ENCODE peak calls at places on chromosomes 13 and 19, in eight cellular contexts. Z is WTC11, C is A549, K is HCT116, A is SK-N-SH, B is K562, Q is HepG2, P is NB4. Y is an unnamed sample.

GRCh38 chr19:6710273-6711077 is 10.0 kb downstream of the C3 start:
- DNase-seq in C (no peak), B (peak), P (no peak), K (no peak), Z (peak), A (no peak), Q (no peak), Y (no peak)

GRCh38 chr19:575527-576506 is 3.4 kb downstream of the BSG start:
- DNase-seq in C (no peak), K (no peak), Z (no peak), A (peak), Q (no peak), P (peak), B (peak), Y (no peak)

GRCh38 chr19:8826371-8826770 is 5.7 kb downstream of the ZNF558 start:
- DNase-seq in C (peak), P (peak), Q (no peak), B (no peak), A (no peak), Z (no peak), K (no peak), Y (no peak)

GRCh38 chr13:33782631-33783030 is 35.3 kb upstream of the RFC3 start:
- DNase-seq in Z (no peak), P (no peak), K (no peak), A (no peak), C (no peak), B (no peak), Q (no peak), Y (no peak)

GRCh38 chr13:35840991-35841604 is 290.1 kb downstream of the DCLK1 start:
- DNase-seq in B (no peak), A (no peak), K (no peak), Q (no peak), C (no peak), Z (no peak), P (no peak), Y (no peak)

GRCh38 chr19:35851213-35852028 is 883 bp downstream of the NPHS1 start:
- DNase-seq in B (peak), C (no peak), Z (peak), Q (no peak), K (no peak), A (peak), P (no peak), Y (no peak)

GRCh38 chr13:65454403-65454802 is 1775.7 kb downstream of the PCDH9 start:
- DNase-seq in P (no peak), Q (no peak), Z (no peak), K (no peak), B (no peak), A (no peak), C (no peak), Y (no peak)

GRCh38 chr19:46480409-46480808 is 9.0 kb upstream of the PNMA8A start:
- DNase-seq in B (no peak), C (no peak), Q (no peak), K (no peak), P (no peak), A (no peak), Z (no peak), Y (no peak)

DNA sequence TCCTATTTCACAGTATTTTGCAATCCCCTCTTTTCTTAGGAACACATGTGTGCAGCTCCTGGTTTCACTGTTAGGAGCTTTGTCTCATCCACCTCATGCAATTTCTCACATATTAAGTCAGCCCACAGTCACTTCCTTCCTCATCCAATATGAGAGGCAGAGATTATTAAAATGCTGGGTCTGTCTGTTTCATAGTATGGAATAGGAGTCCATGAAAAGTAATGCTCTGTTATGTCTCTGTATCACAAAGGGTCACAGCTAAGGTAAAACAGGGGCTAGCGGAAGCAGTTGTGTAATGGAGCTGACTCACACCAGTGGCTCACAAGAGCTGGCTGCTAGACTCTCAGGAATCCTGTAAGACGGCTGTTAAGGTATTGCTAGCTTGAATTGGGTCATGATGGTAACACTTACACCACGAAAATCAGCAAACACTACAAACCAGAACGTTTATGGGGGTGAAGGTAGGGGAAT is 216.5 kb downstream of the EFNB2 start:
- DNase-seq in Z (no peak), K (peak), P (peak), B (no peak), A (no peak), Q (no peak), C (peak), Y (no peak)
- TF ChIP-seq MAX in Z (no peak), K (no peak), P (peak), B (no peak), A (no peak), Q (no peak), C (no peak), Y (no peak)

GRCh38 chr19:55197531-55197930 is 11.8 kb downstream of the PTPRH start:
- DNase-seq in P (peak), A (no peak), K (no peak), Z (no peak), C (peak), Q (no peak), B (no peak), Y (no peak)
- TF ChIP-seq MAX in P (no peak), A (no peak), K (no peak), Z (no peak), C (no peak), Q (no peak), B (no peak), Y (no peak)

DNA sequence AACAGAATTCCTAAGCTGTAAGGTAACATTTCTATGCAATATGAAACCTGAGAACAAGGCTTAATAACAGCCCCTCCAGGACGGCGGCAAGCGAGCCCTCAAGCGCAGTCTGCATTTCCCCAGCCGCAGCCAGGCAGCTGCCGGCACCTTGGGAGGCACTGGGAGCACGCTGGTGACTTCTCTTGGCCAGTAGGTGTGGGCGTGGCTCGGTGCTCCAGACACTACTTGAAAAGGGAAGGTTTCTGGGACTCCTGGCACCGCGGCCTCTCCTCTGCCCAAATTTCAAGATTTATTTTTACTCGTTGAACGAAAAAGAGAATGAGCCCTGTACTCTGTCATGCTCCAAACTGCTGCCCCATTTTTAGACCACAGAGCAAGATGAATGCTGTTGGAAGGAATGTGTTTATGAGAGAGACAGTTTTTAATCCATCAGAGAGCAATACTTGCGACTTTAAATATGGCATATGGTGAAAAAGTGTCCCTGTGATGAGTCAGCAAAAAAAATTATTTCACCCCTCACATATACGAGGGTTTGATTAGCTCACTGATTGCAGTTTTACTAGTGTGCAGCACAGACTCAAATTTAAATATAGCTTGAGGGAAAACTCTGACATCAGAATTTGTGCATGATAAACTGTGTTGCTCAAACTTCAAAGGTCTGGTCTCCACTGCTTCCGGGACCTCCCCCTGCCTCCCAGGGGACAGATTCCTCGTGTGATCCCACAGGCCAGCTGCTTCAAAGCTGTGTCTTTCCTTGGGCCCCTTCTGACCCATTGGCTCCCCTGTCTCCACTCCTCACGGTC is 81.3 kb downstream of the COL4A2 start:
- DNase-seq in K (no peak), B (no peak), P (peak), A (peak), Z (peak), Q (no peak), C (no peak), Y (no peak)
- TF ChIP-seq MAX in K (no peak), B (no peak), P (no peak), A (no peak), Z (no peak), Q (no peak), C (no peak), Y (no peak)

DNA sequence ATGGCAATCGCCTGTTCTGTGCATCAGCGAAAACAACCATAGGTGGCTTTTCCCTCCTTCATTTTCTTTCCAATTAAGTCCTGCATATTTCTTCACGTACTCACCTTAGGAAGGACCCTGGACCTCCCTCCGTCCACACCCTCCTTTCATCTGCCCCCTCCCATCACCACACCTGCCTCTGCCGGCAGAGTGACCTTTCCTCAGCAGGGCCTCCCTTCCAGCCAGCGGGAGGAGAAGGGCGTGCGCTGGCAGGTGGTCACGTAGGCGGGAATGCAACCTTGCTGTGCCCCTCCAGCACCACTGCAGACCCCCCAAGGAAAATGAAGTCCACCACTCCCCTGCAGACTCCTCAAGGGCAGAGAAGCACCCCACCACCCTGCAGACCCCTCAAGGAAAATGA is 61.1 kb downstream of the GSX1 start:
- DNase-seq in Z (no peak), C (no peak), B (no peak), P (no peak), A (no peak), K (no peak), Q (no peak), Y (no peak)
- TF ChIP-seq MAX in Z (no peak), C (no peak), B (no peak), P (no peak), A (no peak), K (no peak), Q (no peak), Y (no peak)

GRCh38 chr19:18419699-18420460 is 682 bp downstream of the SSBP4 start:
- DNase-seq in Q (peak), B (peak), P (peak), K (no peak), A (peak), C (no peak), Z (no peak), Y (no peak)

GRCh38 chr19:18417250-18418033 is 1.8 kb upstream of the SSBP4 start:
- DNase-seq in B (peak), K (no peak), Q (peak), C (peak), P (peak), Z (peak), A (peak), Y (no peak)

GRCh38 chr19:18418034-18418724 is 1.0 kb upstream of the SSBP4 start:
- DNase-seq in P (no peak), C (no peak), Q (no peak), B (no peak), K (no peak), Z (peak), A (no peak), Y (no peak)

GRCh38 chr19:18419195-18419698 is at the start of gene SSBP4:
- DNase-seq in Z (peak), K (no peak), B (peak), A (peak), P (peak), Q (peak), C (peak), Y (no peak)

DNA sequence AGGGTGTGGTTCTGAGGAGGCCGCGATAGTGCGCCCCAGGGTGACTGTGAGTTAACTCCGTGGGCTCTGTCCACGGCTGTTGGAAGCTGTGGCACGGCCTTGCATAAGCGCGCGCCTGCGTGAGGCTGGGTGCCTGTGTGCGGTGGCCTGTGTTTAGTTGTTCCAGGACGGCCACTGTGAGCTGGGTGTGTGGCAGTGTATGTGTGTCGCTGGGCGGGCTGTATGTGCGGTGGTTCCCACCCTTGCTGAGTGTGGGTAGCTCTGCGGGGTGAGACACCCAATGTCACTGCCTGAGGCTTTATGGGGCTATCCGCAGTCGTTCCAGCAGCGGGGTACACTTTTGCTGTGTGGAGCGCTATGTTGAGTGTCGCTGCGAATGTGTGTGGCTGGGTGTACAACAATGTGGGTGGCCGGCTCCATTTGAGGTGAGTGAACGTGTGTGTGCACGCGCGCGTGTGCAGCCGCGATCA is 438 bp upstream of the SSBP4 start:
- DNase-seq in Z (no peak), A (no peak), Q (no peak), K (no peak), C (no peak), B (no peak), P (peak), Y (no peak)
- TF ChIP-seq MAX in Z (no peak), A (no peak), Q (no peak), K (no peak), C (no peak), B (no peak), P (no peak), Y (no peak)

GRCh38 chr19:14871619-14872230 is 14.2 kb downstream of the OR7A17 start:
- DNase-seq in A (peak), K (peak), Z (no peak), C (peak), Q (no peak), B (peak), P (peak), Y (peak)
- TF ChIP-seq MAX in A (no peak), K (no peak), Z (no peak), C (no peak), Q (no peak), B (no peak), P (no peak), Y (no peak)

Y was measured in GM12878.